ENCODE peak calls at places on chromosomes 13 and 19, in eight cellular contexts. N is GM06990; J is NCI-H510A; T is GM04504; F is substantia nigra; C is activated CD8-positive, alpha-beta memory T cell treated with anti-CD3 and anti-CD28 coated beads for 1 hour; P is astrocyte of the spinal cord; S is neural crest cell. X is an unnamed sample.

GRCh38 chr13:43245374-43245964 is 222.1 kb downstream of the DNAJC15 start:
- DNase-seq in N (no peak), J (no peak), T (peak; percentile 69), F (no peak), C (no peak), P (peak; percentile 87), S (no peak), X (peak; percentile 58)

GRCh38 chr13:110874508-110874960 is 40.3 kb downstream of the ANKRD10 start:
- DNase-seq in N (peak; percentile 40), J (peak; percentile 41), T (no peak), F (no peak), C (no peak), P (peak; percentile 72), S (peak; percentile 77), X (no peak)

GRCh38 chr13:23500858-23501257 is 67.4 kb upstream of the SACS start:
- DNase-seq in N (no peak), J (no peak), T (peak; percentile 97), F (no peak), C (no peak), P (peak; percentile 83), S (no peak), X (peak; percentile 82)

GRCh38 chr19:3056454-3057016 is 5.8 kb downstream of the TLE5 start:
- DNase-seq in N (no peak), J (no peak), T (no peak), F (no peak), C (no peak), P (no peak), S (no peak), X (no peak)

GRCh38 chr13:108618233-108618632 is 11.2 kb upstream of the MYO16 start:
- DNase-seq in N (no peak), J (no peak), T (no peak), F (no peak), C (no peak), P (no peak), S (no peak), X (no peak)

GRCh38 chr13:79290595-79291244 is 115.3 kb downstream of the RBM26 start:
- DNase-seq in N (no peak), J (no peak), T (no peak), F (no peak), C (no peak), P (no peak), S (no peak), X (no peak)

GRCh38 chr13:51923983-51924539 is 62.3 kb downstream of the CCDC70 start:
- DNase-seq in N (no peak), J (no peak), T (no peak), F (no peak), C (no peak), P (no peak), S (no peak), X (no peak)

GRCh38 chr13:113369881-113370280 is 6.0 kb upstream of the GRTP1 start:
- DNase-seq in N (no peak), J (no peak), T (no peak), F (no peak), C (no peak), P (no peak), S (no peak), X (no peak)

GRCh38 chr13:94656766-94657165 is 55.1 kb downstream of the GPR180 start:
- DNase-seq in N (no peak), J (no peak), T (peak; percentile 92), F (no peak), C (no peak), P (peak; percentile 94), S (no peak), X (peak; percentile 91)

GRCh38 chr19:49889038-49889686 is 7.5 kb downstream of the IL4I1 start:
- DNase-seq in N (no peak), J (no peak), T (no peak), F (no peak), C (no peak), P (no peak), S (no peak), X (no peak)

GRCh38 chr19:46385636-46386035 is 27.7 kb downstream of the CCDC8 start:
- DNase-seq in N (no peak), J (no peak), T (no peak), F (no peak), C (no peak), P (no peak), S (no peak), X (no peak)

GRCh38 chr13:52739468-52740071 is at the start of gene CNMD:
- DNase-seq in N (no peak), J (no peak), T (no peak), F (no peak), C (no peak), P (no peak), S (no peak), X (no peak)

GRCh38 chr13:47898080-47898479 is 103.0 kb downstream of the SUCLA2 start:
- DNase-seq in N (no peak), J (no peak), T (no peak), F (no peak), C (no peak), P (no peak), S (no peak), X (no peak)

GRCh38 chr19:51158474-51159129 is 16.5 kb downstream of the SIGLEC7 start:
- DNase-seq in N (no peak), J (no peak), T (peak; percentile 3), F (no peak), C (peak; percentile 68), P (no peak), S (peak; percentile 54), X (no peak)

GRCh38 chr13:98487016-98487415 is 89.9 kb downstream of the STK24 start:
- DNase-seq in N (no peak), J (no peak), T (no peak), F (no peak), C (no peak), P (no peak), S (no peak), X (no peak)

GRCh38 chr19:47582320-47582909 is 9.5 kb upstream of the ZNF541 start:
- DNase-seq in N (no peak), J (no peak), T (no peak), F (no peak), C (no peak), P (peak; percentile 22), S (no peak), X (no peak)

GRCh38 chr13:51456510-51456909 is 3.7 kb upstream of the INTS6 start:
- DNase-seq in N (no peak), J (no peak), T (no peak), F (no peak), C (no peak), P (no peak), S (no peak), X (no peak)

GRCh38 chr19:45455707-45456499 is 11.9 kb upstream of the FOSB start:
- DNase-seq in N (peak; percentile 69), J (no peak), T (peak; percentile 99), F (no peak), C (peak; percentile 50), P (peak; percentile 100), S (no peak), X (peak; percentile 97)

GRCh38 chr19:47538812-47539211 is 23.9 kb upstream of the NAPA start:
- DNase-seq in N (no peak), J (no peak), T (no peak), F (no peak), C (no peak), P (no peak), S (no peak), X (no peak)

GRCh38 chr19:5826531-5827341 is 12.8 kb downstream of the FUT6 start:
- DNase-seq in N (peak; percentile 47), J (peak; percentile 99), T (no peak), F (no peak), C (no peak), P (no peak), S (peak; percentile 45), X (no peak)

GRCh38 chr19:10452726-10453620 is 32.6 kb downstream of the PDE4A start:
- DNase-seq in N (no peak), J (no peak), T (no peak), F (no peak), C (no peak), P (no peak), S (no peak), X (no peak)

GRCh38 chr19:17579523-17580244 is 24.2 kb downstream of the COLGALT1 start:
- DNase-seq in N (peak; percentile 75), J (no peak), T (no peak), F (no peak), C (no peak), P (peak; percentile 39), S (peak; percentile 55), X (no peak)

GRCh38 chr13:105202384-105202783 is 1333.1 kb downstream of the EFNB2 start:
- DNase-seq in N (no peak), J (no peak), T (no peak), F (no peak), C (no peak), P (peak; percentile 61), S (no peak), X (no peak)

GRCh38 chr19:33260628-33261418 is 35.2 kb upstream of the SLC7A10 start:
- DNase-seq in N (peak; percentile 56), J (no peak), T (no peak), F (no peak), C (no peak), P (no peak), S (no peak), X (no peak)

GRCh38 chr13:98310485-98311199 is 133.6 kb upstream of the RNF113B start:
- DNase-seq in N (no peak), J (no peak), T (no peak), F (no peak), C (no peak), P (no peak), S (no peak), X (no peak)

GRCh38 chr19:1839658-1840540 is 8.4 kb downstream of the REXO1 start:
- DNase-seq in N (no peak), J (no peak), T (no peak), F (no peak), C (no peak), P (no peak), S (no peak), X (no peak)

GRCh38 chr13:95603887-95604533 is 40.5 kb downstream of the DZIP1 start:
- DNase-seq in N (no peak), J (no peak), T (no peak), F (no peak), C (no peak), P (peak; percentile 80), S (no peak), X (no peak)